ENCODE peak calls at places on chromosomes 7 and 10, in four cellular contexts. X is GM12878, O is endothelial cell of umbilical vein, N is K562. G is an unnamed sample.
A peak's percentile ranks its signal among the peaks of the same experiment; 100 is the strongest.

GRCh38 chr7:112448891-112449290 is 1.4 kb upstream of the IFRD1 start:
- DNase-seq in N (no peak), O (no peak), X (no peak), G (no peak)

GRCh38 chr10:117476281-117476680 is 66.3 kb upstream of the EMX2 start:
- DNase-seq in X (no peak), O (no peak), N (no peak), G (no peak)

GRCh38 chr10:128877141-128877540 is 589.9 kb upstream of the MGMT start:
- DNase-seq in X (no peak), N (no peak), O (no peak), G (no peak)

GRCh38 chr7:35975851-35976454 is 175.1 kb downstream of the SEPTIN7 start:
- DNase-seq in N (peak; percentile 38), O (peak; percentile 78), X (peak; percentile 25), G (peak; percentile 77)

GRCh38 chr10:14384096-14384730 is 53.5 kb upstream of the FRMD4A start:
- DNase-seq in X (no peak), N (no peak), O (no peak), G (peak; percentile 20)

GRCh38 chr7:81714306-81714705 is 55.5 kb downstream of the HGF start:
- DNase-seq in N (no peak), X (no peak), O (no peak), G (no peak)

GRCh38 chr10:64753516-64753915 is 1232.3 kb downstream of the REEP3 start:
- DNase-seq in O (no peak), N (no peak), X (no peak), G (no peak)

GRCh38 chr10:129031233-129032150 is 435.5 kb upstream of the MGMT start:
- DNase-seq in N (peak; percentile 67), X (no peak), O (peak; percentile 68), G (peak; percentile 12)

GRCh38 chr7:91892821-91893340 is 12.4 kb upstream of the MTERF1 start:
- DNase-seq in O (no peak), N (no peak), X (no peak), G (peak; percentile 53)

GRCh38 chr10:78892383-78893191 is 176.2 kb upstream of the ZMIZ1 start:
- DNase-seq in X (no peak), O (no peak), N (no peak), G (no peak)

GRCh38 chr10:124384591-124385190 is 34.0 kb downstream of the OAT start:
- DNase-seq in X (no peak), N (no peak), O (no peak), G (no peak)

GRCh38 chr10:124385627-124386185 is 33.0 kb downstream of the OAT start:
- DNase-seq in X (no peak), N (no peak), O (no peak), G (no peak)

GRCh38 chr10:124387078-124387874 is 31.4 kb downstream of the OAT start:
- DNase-seq in N (no peak), O (no peak), X (no peak), G (no peak)

GRCh38 chr10:124388476-124388822 is 30.3 kb downstream of the OAT start:
- DNase-seq in N (no peak), X (no peak), O (no peak), G (no peak)

GRCh38 chr10:124386186-124387077 is 32.3 kb downstream of the OAT start:
- DNase-seq in O (no peak), N (no peak), X (no peak), G (no peak)
- TF ChIP-seq FOS in O (no peak), N (no peak), X (no peak), G (no peak)

DNA sequence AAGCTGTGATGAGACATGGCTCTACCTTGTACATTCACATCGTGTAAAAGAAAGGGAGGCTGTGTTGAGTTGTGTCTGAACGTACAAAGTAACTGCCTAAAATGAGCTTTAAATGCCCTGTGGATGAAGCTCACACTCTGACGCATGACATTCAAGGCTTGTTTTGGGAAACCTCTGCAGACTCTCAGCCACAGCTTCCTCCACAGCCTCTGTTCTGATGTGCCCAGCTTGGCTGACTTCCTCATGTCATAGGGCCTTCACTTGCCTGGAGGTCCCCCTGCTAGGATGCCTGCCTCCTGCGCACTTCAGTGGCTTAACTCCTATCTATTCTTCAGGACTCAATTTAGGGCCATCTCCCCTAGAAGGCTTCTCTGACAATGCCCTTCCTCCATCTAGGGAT is 230.0 kb upstream of the HABP2 start:
- DNase-seq in O (no peak), N (no peak), X (no peak), G (no peak)
- TF ChIP-seq FOS in O (no peak), N (no peak), X (no peak), G (no peak)

GRCh38 chr10:19724287-19724686 is 91.9 kb upstream of the PLXDC2 start:
- DNase-seq in O (no peak), N (no peak), X (no peak), G (no peak)
- TF ChIP-seq FOS in O (no peak), N (no peak), X (no peak), G (no peak)

DNA sequence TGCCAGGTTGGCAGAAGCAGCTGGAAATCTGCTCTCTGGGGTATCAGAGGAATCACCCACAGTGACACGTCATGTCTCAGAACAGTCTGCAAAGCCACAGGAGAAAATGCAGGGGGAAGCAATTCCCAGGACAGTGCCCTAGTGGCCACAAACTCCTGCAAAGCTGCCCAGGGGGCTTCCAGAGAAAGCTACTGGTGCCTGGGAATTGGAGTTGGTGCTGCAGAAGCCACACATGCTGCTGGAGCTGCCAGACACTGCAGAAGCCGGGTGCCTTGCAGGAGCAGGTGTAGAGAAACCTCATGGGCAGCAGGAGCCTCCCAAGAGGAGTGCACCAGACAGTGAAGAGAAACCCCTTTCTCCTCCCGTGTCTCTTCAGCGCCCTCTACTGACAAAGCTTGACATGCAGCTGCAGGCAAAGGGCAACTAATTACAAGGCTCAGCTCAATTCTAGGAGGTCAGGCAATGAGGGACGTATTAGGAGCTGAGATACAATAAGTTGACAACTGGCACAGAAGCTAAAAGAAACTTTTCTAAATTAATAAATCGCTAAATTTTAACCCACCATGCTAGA is 30.2 kb upstream of the NUB1 start:
- DNase-seq in O (no peak), N (peak; percentile 75), X (no peak), G (no peak)
- TF ChIP-seq FOS in O (no peak), N (no peak), X (no peak), G (no peak)

GRCh38 chr7:128791968-128792319 is at the start of gene CCDC136:
- DNase-seq in N (no peak), O (no peak), X (no peak), G (peak; percentile 27)
- TF ChIP-seq FOS in N (no peak), O (no peak), X (no peak), G (no peak)

GRCh38 chr7:107902381-107902780 is 11.4 kb downstream of the DLD start:
- DNase-seq in O (peak; percentile 50), N (no peak), X (no peak), G (no peak)
- TF ChIP-seq FOS in O (no peak), N (no peak), X (no peak), G (no peak)

GRCh38 chr7:111041577-111041976 is 49.4 kb upstream of the LRRN3 start:
- DNase-seq in N (no peak), O (peak; percentile 60), X (no peak), G (peak; percentile 1)
- TF ChIP-seq FOS in N (no peak), O (peak; percentile 27), X (no peak), G (no peak)

GRCh38 chr7:140260767-140261486 is 84.1 kb upstream of the KDM7A start:
- DNase-seq in N (no peak), X (no peak), O (peak; percentile 45), G (no peak)

GRCh38 chr7:140263277-140263676 is 86.5 kb upstream of the KDM7A start:
- DNase-seq in N (no peak), X (no peak), O (no peak), G (no peak)

GRCh38 chr7:140260338-140260737 is 83.6 kb upstream of the KDM7A start:
- DNase-seq in X (no peak), N (no peak), O (no peak), G (no peak)

GRCh38 chr7:140261522-140261921 is 84.7 kb upstream of the KDM7A start:
- DNase-seq in N (no peak), X (no peak), O (no peak), G (no peak)

GRCh38 chr7:140262242-140262903 is 85.6 kb upstream of the KDM7A start:
- DNase-seq in O (no peak), N (no peak), X (no peak), G (no peak)
- TF ChIP-seq FOS in O (no peak), N (no peak), X (no peak), G (no peak)

GRCh38 chr10:96138102-96138501 is 8.0 kb downstream of the ZNF518A start:
- DNase-seq in O (no peak), X (peak; percentile 53), N (no peak), G (no peak)
- TF ChIP-seq FOS in O (no peak), X (no peak), N (no peak), G (no peak)

G was measured in IMR-90.